ENCODE peak calls at places on chromosomes 4 and X, in ten cellular contexts. K is NCI-H2081; J is GM12891; H is T-helper 17 cell; Y is putamen; F is thoracic aorta; U is stimulated activated CD4-positive, alpha-beta T cell treated with anti-CD3 and anti-CD28 coated beads, Interleukin-4, amount 100 ng/mL, for 1 hour; Z is activated CD4-positive, alpha-beta T cell treated with anti-CD3 and anti-CD28 coated beads, Interleukin-2, amount 50 U/mL, for 1 hour; Q is IMR-90; T is GM06990. W is an unnamed sample.

GRCh38 chr4:125388653-125389052 is 73.9 kb downstream of the FAT4 start:
- DNase-seq in F (no peak), K (no peak), U (no peak), J (no peak), Q (peak), T (no peak), Z (no peak), H (no peak), Y (no peak), W (no peak)

GRCh38 chrX:42783456-42783855 is 5.5 kb upstream of the PPP1R2C start:
- DNase-seq in Z (no peak), T (no peak), F (no peak), Q (no peak), Y (no peak), H (no peak), K (no peak), U (no peak), J (no peak), W (no peak)

GRCh38 chr4:681736-682451 is 7.1 kb downstream of the SLC49A3 start:
- DNase-seq in T (peak), Y (no peak), J (no peak), Q (no peak), U (no peak), H (peak), F (no peak), K (peak), Z (peak), W (no peak)

GRCh38 chr4:2009651-2010233 is 968 bp upstream of the NELFA start:
- DNase-seq in J (no peak), Y (peak), K (peak), U (peak), T (peak), H (peak), Z (peak), Q (peak), F (no peak), W (peak)

GRCh38 chr4:10697071-10697470 is 12.5 kb upstream of the CLNK start:
- DNase-seq in U (no peak), J (no peak), Z (no peak), F (no peak), Y (no peak), H (no peak), K (peak), Q (no peak), T (no peak), W (no peak)

GRCh38 chr4:121307441-121308327 is 73.1 kb downstream of the QRFPR start:
- DNase-seq in U (peak), H (no peak), Y (no peak), Z (peak), Q (peak), J (no peak), K (peak), F (no peak), T (peak), W (no peak)

GRCh38 chr4:177308842-177309524 is 691 bp upstream of the NEIL3 start:
- DNase-seq in T (no peak), Y (no peak), Q (no peak), H (no peak), F (no peak), J (no peak), U (no peak), K (no peak), Z (no peak), W (no peak)

GRCh38 chr4:104641427-104641826 is 146.7 kb upstream of the CXXC4 start:
- DNase-seq in Y (no peak), J (no peak), U (no peak), Z (no peak), K (peak), H (no peak), T (no peak), Q (no peak), F (no peak), W (no peak)

GRCh38 chrX:72128881-72129280 is 2.8 kb downstream of the RTL5 start:
- DNase-seq in Z (peak), T (no peak), Q (no peak), U (peak), J (no peak), Y (no peak), F (no peak), K (no peak), H (no peak), W (no peak)

GRCh38 chrX:131277543-131278115 is 11.5 kb downstream of the IGSF1 start:
- DNase-seq in F (no peak), Z (no peak), J (no peak), T (no peak), Y (no peak), H (no peak), K (no peak), U (no peak), Q (no peak), W (no peak)

GRCh38 chrX:25878806-25879205 is 259.3 kb upstream of the MAGEB18 start:
- DNase-seq in Z (no peak), U (no peak), H (no peak), F (no peak), Y (no peak), J (no peak), K (no peak), Q (no peak), T (no peak), W (no peak)

GRCh38 chrX:109294097-109294815 is 187.6 kb downstream of the GUCY2F start:
- DNase-seq in F (no peak), Q (no peak), T (no peak), Y (no peak), J (no peak), H (no peak), K (no peak), Z (no peak), U (no peak), W (no peak)

W was measured in amygdala.